ENCODE peak calls at places on chromosomes 11 and 22, in four cellular contexts. One of them, this sample, is unnamed.

GRCh38 chr11:45665206-45665932 is at the start of gene CHST1:
- DNase-seq in keratinocyte: no peak
- DNase-seq in HepG2: no peak
- DNase-seq in DND-41: peak; percentile 59
- DNase-seq in this sample: no peak

GRCh38 chr22:45683680-45684079 is 12.0 kb downstream of the ATXN10 start:
- DNase-seq in keratinocyte: no peak
- DNase-seq in HepG2: no peak
- DNase-seq in DND-41: no peak
- DNase-seq in this sample: no peak

GRCh38 chr22:36325163-36326031 is 62.4 kb downstream of the MYH9 start:
- DNase-seq in keratinocyte: no peak
- DNase-seq in HepG2: no peak
- DNase-seq in DND-41: no peak
- DNase-seq in this sample: no peak

GRCh38 chr11:9574806-9575530 is 1.5 kb downstream of the WEE1 start:
- DNase-seq in keratinocyte: no peak
- DNase-seq in HepG2: peak; percentile 82
- DNase-seq in DND-41: peak; percentile 33
- DNase-seq in this sample: no peak

GRCh38 chr11:13667245-13667644 is 1.2 kb upstream of the FAR1 start:
- DNase-seq in keratinocyte: no peak
- DNase-seq in HepG2: no peak
- DNase-seq in DND-41: no peak
- DNase-seq in this sample: peak; percentile 61

GRCh38 chr22:24685804-24686203 is 82.8 kb downstream of the GGT1 start:
- DNase-seq in keratinocyte: no peak
- DNase-seq in HepG2: no peak
- DNase-seq in DND-41: no peak
- DNase-seq in this sample: no peak

GRCh38 chr11:85589373-85589772 is 37.8 kb downstream of the DLG2 start:
- DNase-seq in keratinocyte: no peak
- DNase-seq in HepG2: no peak
- DNase-seq in DND-41: no peak
- DNase-seq in this sample: no peak

GRCh38 chr22:30513462-30513861 is 8.0 kb upstream of the SEC14L4 start:
- DNase-seq in keratinocyte: no peak
- DNase-seq in HepG2: no peak
- DNase-seq in DND-41: no peak
- DNase-seq in this sample: no peak

GRCh38 chr11:64921384-64921783 is 3.1 kb upstream of the PPP2R5B start:
- DNase-seq in keratinocyte: no peak
- DNase-seq in HepG2: no peak
- DNase-seq in DND-41: no peak
- DNase-seq in this sample: no peak

GRCh38 chr11:64925536-64926449 is 1.3 kb downstream of the PPP2R5B start:
- DNase-seq in keratinocyte: no peak
- DNase-seq in HepG2: no peak
- DNase-seq in DND-41: no peak
- DNase-seq in this sample: no peak

GRCh38 chr11:64924910-64925284 is 408 bp downstream of the PPP2R5B start:
- DNase-seq in keratinocyte: no peak
- DNase-seq in HepG2: no peak
- DNase-seq in DND-41: no peak
- DNase-seq in this sample: no peak

GRCh38 chr11:64923944-64924909 is at the start of gene PPP2R5B:
- DNase-seq in keratinocyte: peak; percentile 76
- DNase-seq in HepG2: peak; percentile 85
- DNase-seq in DND-41: peak; percentile 91
- DNase-seq in this sample: peak; percentile 90

GRCh38 chr11:64923151-64923661 is 1.3 kb upstream of the PPP2R5B start:
- DNase-seq in keratinocyte: no peak
- DNase-seq in HepG2: no peak
- DNase-seq in DND-41: no peak
- DNase-seq in this sample: no peak
- H2AFZ ChIP-seq in keratinocyte: no peak overlapping the region
- H2AFZ ChIP-seq in HepG2: no peak overlapping the region
- H2AFZ ChIP-seq in DND-41: peak overlapping the region; percentile 85
- H2AFZ ChIP-seq in this sample: peak overlapping the region; percentile 87

GRCh38 chr11:54558919-54559318 is 44.9 kb downstream of the OR4C46 start:
- DNase-seq in keratinocyte: no peak
- DNase-seq in HepG2: no peak
- DNase-seq in DND-41: no peak
- DNase-seq in this sample: peak; percentile 2
- TF ChIP-seq CTCF in keratinocyte: peak; percentile 10
- TF ChIP-seq CTCF in HepG2: no peak
- TF ChIP-seq CTCF in DND-41: peak; percentile 22
- TF ChIP-seq CTCF in this sample: peak; percentile 50

GRCh38 chr11:72522186-72522585 is 87.9 kb upstream of the CLPB start:
- DNase-seq in keratinocyte: no peak
- DNase-seq in HepG2: no peak
- DNase-seq in DND-41: no peak
- DNase-seq in this sample: no peak
- H3K27ac ChIP-seq in keratinocyte: no peak overlapping the region
- H3K27ac ChIP-seq in HepG2: no peak overlapping the region
- H3K27ac ChIP-seq in DND-41: no peak overlapping the region
- H3K27ac ChIP-seq in this sample: no peak overlapping the region

DNA sequence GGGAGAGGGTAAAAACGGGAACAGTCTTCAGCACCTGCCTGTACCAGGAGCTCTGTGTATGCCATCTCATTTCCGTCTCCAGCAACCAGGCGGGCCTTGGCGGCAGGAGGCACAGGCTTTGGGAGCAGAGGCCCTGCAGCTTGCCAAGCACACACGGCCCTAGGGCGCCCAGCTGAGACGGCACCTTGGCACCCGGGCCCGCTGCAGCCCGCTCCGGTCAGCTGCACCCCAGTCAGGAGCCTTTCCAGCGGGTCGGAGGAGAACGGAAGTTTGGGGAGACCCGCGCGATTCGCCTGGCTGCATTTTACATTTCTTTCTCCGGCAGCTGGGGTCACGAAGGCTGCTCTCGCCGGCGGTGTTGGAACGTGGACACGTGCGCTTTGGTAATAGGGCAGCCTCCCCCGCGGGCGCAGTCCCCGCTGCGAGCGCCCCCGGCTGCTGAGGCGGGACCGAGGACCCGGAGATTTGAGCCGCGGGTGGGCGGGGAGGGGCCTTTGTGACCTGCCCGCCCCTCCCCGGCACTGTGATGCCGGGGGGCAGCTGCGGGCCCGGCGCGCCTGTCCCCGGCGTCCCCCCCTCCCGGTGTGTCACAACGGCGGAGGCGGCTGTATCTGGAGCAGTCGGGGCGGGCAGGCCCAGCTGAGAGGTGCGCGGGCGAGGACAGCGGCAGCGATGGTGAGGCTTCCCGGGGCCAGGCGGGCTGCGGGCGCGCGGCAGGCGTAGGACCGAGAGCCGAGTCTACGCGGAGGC is at the start of gene TUBA8:
- DNase-seq in keratinocyte: no peak
- DNase-seq in HepG2: no peak
- DNase-seq in DND-41: peak; percentile 27
- DNase-seq in this sample: peak; percentile 14
- H2AFZ ChIP-seq in keratinocyte: peak within 1 kb of the TSS; percentile 41
- H2AFZ ChIP-seq in HepG2: no peak within 1 kb of the TSS
- H2AFZ ChIP-seq in DND-41: peak within 1 kb of the TSS; percentile 1
- H2AFZ ChIP-seq in this sample: no peak within 1 kb of the TSS

GRCh38 chr11:1369371-1370005 is 20.2 kb upstream of the BRSK2 start:
- DNase-seq in keratinocyte: no peak
- DNase-seq in HepG2: no peak
- DNase-seq in DND-41: no peak
- DNase-seq in this sample: no peak
- TF ChIP-seq CTCF in keratinocyte: no peak
- TF ChIP-seq CTCF in HepG2: no peak
- TF ChIP-seq CTCF in DND-41: no peak
- TF ChIP-seq CTCF in this sample: no peak

GRCh38 chr11:117203069-117203407 is 3.9 kb downstream of the TAGLN start:
- DNase-seq in keratinocyte: no peak
- DNase-seq in HepG2: no peak
- DNase-seq in DND-41: no peak
- DNase-seq in this sample: no peak

GRCh38 chr11:117202386-117203068 is 3.4 kb downstream of the TAGLN start:
- DNase-seq in keratinocyte: no peak
- DNase-seq in HepG2: no peak
- DNase-seq in DND-41: no peak
- DNase-seq in this sample: no peak

GRCh38 chr11:117201906-117202305 is 2.7 kb downstream of the TAGLN start:
- DNase-seq in keratinocyte: no peak
- DNase-seq in HepG2: no peak
- DNase-seq in DND-41: no peak
- DNase-seq in this sample: no peak

GRCh38 chr11:117204283-117205080 is 5.3 kb downstream of the TAGLN start:
- DNase-seq in keratinocyte: no peak
- DNase-seq in HepG2: no peak
- DNase-seq in DND-41: no peak
- DNase-seq in this sample: no peak

DNA sequence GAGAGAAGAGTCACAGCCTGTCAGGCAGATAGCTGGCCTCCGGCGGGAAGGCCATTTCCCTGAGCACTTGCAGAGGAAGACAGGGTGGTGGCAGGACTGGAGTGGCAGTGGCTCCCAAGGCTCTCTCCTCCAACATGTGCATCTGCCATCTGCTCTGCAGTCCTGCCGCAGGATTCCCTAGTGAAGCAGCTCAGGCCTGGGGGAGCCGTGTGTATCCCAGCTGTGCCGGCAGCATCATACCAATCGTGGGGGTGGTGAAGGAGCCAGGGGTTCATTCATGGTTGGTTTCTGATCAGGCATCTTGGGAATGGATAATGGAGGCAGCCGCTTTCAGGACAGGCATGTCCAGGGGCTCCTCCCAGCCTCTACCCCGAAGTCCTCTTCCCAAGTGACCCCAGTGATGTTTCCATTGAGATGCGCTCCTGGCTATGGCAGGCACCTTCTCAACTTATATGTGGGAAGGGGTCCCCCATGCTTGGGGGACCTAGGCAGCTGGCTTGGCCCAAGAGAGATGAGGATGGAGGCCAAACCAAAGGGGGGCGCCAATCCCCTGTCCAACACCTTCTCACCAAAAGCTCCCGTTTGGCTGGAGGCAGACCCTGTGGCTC is 6.1 kb downstream of the TAGLN start:
- DNase-seq in keratinocyte: no peak
- DNase-seq in HepG2: no peak
- DNase-seq in DND-41: no peak
- DNase-seq in this sample: no peak
- H3K27ac ChIP-seq in keratinocyte: no peak overlapping the region
- H3K27ac ChIP-seq in HepG2: no peak overlapping the region
- H3K27ac ChIP-seq in DND-41: no peak overlapping the region
- H3K27ac ChIP-seq in this sample: no peak overlapping the region

DNA sequence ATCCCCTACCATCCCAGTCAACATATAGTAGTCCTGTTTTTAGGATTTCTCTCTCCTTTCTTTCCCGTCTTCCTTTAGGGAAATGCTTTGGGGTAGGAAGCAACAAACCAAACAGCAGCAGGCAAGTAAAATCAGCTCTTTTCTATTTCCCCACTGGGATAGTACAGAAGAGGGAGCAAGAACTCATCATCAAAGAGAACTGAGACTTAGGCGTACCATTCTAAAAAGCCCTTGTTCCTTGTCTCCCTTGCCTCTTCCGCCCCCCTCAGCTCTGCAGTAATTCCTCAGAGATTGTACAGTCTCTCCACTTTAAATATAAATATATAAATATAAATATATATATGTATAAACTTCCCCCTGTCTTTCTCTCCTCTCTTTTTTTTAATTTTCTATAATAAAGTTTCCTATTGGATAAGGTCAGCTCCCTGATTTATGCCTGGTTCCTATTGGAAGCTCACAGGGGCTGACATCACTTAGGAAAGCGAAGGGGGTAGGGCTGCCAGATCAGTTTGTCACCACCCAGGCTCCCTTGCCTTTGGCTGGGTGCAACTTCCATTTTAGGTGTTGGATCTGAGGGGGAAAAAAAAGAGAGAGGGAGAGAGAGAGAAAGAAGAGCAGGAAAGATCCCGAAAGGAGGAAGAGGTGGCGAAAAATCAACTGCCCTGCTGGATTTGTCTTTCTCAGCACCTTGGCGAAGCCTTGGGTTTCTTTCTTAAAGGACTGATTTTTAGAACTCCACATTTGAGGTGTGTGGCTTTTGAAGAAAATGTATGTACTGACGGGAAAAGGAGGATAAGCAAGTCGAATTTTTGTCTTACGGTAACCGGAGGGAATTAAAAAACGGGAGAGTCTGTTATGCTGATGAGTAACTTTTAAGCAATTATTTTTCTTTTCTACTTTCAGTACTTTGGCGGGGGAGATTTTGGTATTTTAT is at the start of gene CTNND1:
- DNase-seq in keratinocyte: peak; percentile 64
- DNase-seq in HepG2: peak; percentile 97
- DNase-seq in DND-41: peak; percentile 62
- DNase-seq in this sample: no peak
- H2AFZ ChIP-seq in keratinocyte: peak within 1 kb of the TSS; percentile 98
- H2AFZ ChIP-seq in HepG2: peak within 1 kb of the TSS; percentile 99
- H2AFZ ChIP-seq in DND-41: peak within 1 kb of the TSS; percentile 59
- H2AFZ ChIP-seq in this sample: no peak within 1 kb of the TSS

GRCh38 chr11:64862914-64863313 is 15.5 kb downstream of the EHD1 start:
- DNase-seq in keratinocyte: no peak
- DNase-seq in HepG2: no peak
- DNase-seq in DND-41: no peak
- DNase-seq in this sample: no peak

GRCh38 chr11:64863381-64864060 is 14.9 kb downstream of the EHD1 start:
- DNase-seq in keratinocyte: no peak
- DNase-seq in HepG2: no peak
- DNase-seq in DND-41: no peak
- DNase-seq in this sample: no peak

GRCh38 chr11:64858467-64859401 is 14.3 kb upstream of the CDC42BPG start:
- DNase-seq in keratinocyte: no peak
- DNase-seq in HepG2: no peak
- DNase-seq in DND-41: peak; percentile 76
- DNase-seq in this sample: peak; percentile 68

GRCh38 chr11:64859542-64860414 is 15.3 kb upstream of the CDC42BPG start:
- DNase-seq in keratinocyte: no peak
- DNase-seq in HepG2: no peak
- DNase-seq in DND-41: peak; percentile 75
- DNase-seq in this sample: peak; percentile 85

GRCh38 chr11:64861227-64861970 is 16.9 kb upstream of the CDC42BPG start:
- DNase-seq in keratinocyte: no peak
- DNase-seq in HepG2: no peak
- DNase-seq in DND-41: no peak
- DNase-seq in this sample: peak; percentile 75
- TF ChIP-seq CTCF in keratinocyte: no peak
- TF ChIP-seq CTCF in HepG2: no peak
- TF ChIP-seq CTCF in DND-41: no peak
- TF ChIP-seq CTCF in this sample: peak; percentile 59

GRCh38 chr11:120184371-120184945 is 26.4 kb upstream of the OAF start:
- DNase-seq in keratinocyte: no peak
- DNase-seq in HepG2: no peak
- DNase-seq in DND-41: no peak
- DNase-seq in this sample: no peak
- H3K27ac ChIP-seq in keratinocyte: no peak overlapping the region
- H3K27ac ChIP-seq in HepG2: peak overlapping the region; percentile 99
- H3K27ac ChIP-seq in DND-41: no peak overlapping the region
- H3K27ac ChIP-seq in this sample: no peak overlapping the region

This sample was measured in OCI-LY7.